ENCODE peak calls at places on chromosomes 6 and 20, in ten cellular contexts. E is GM10248; C is IMR-90; M is iPS-NIHi11; X is Panc1; A is mucosa of gallbladder; Z is midbrain; H is CD4-positive, alpha-beta T cell; Y is dorsolateral prefrontal cortex; K is H9. D is an unnamed sample.

GRCh38 chr20:61725966-61726365 is 339.7 kb downstream of the TAF4 start:
- DNase-seq in E (no peak), C (no peak), M (no peak), X (no peak), A (no peak), Z (no peak), H (no peak), Y (no peak), K (no peak), D (no peak)

GRCh38 chr20:50675671-50676376 is 15.5 kb downstream of the RIPOR3 start:
- DNase-seq in E (no peak), C (no peak), M (no peak), X (no peak), A (no peak), Z (no peak), H (no peak), Y (no peak), K (no peak), D (peak)

GRCh38 chr6:113888996-113889635 is 32.0 kb downstream of the MARCKS start:
- DNase-seq in E (no peak), C (no peak), M (no peak), X (no peak), A (no peak), Z (no peak), H (no peak), Y (no peak), K (no peak), D (no peak)

GRCh38 chr6:156849806-156850205 is 72.6 kb downstream of the ARID1B start:
- DNase-seq in E (no peak), C (no peak), M (no peak), X (no peak), A (no peak), Z (no peak), H (no peak), Y (no peak), K (no peak), D (no peak)

GRCh38 chr6:64280569-64280968 is 645.0 kb downstream of the PHF3 start:
- DNase-seq in E (no peak), C (peak), M (no peak), X (peak), A (no peak), Z (peak), H (no peak), Y (no peak), K (no peak), D (peak)

GRCh38 chr20:63834545-63834880 is 3.4 kb upstream of the ZBTB46 start:
- DNase-seq in E (no peak), C (no peak), M (no peak), X (no peak), A (no peak), Z (no peak), H (no peak), Y (no peak), K (no peak), D (no peak)

GRCh38 chr6:16585805-16586204 is 175.5 kb downstream of the ATXN1 start:
- DNase-seq in E (no peak), C (no peak), M (no peak), X (no peak), A (peak), Z (no peak), H (no peak), Y (no peak), K (no peak), D (no peak)

GRCh38 chr20:35011589-35012226 is 56.0 kb downstream of the MYH7B start:
- DNase-seq in E (no peak), C (no peak), M (no peak), X (no peak), A (no peak), Z (no peak), H (no peak), Y (no peak), K (peak), D (no peak)

GRCh38 chr6:89553446-89553845 is 85.1 kb downstream of the LYRM2 start:
- DNase-seq in E (no peak), C (no peak), M (no peak), X (no peak), A (no peak), Z (no peak), H (no peak), Y (no peak), K (no peak), D (no peak)

GRCh38 chr6:157047951-157048350 is 270.8 kb downstream of the ARID1B start:
- DNase-seq in E (no peak), C (peak), M (no peak), X (no peak), A (no peak), Z (no peak), H (no peak), Y (no peak), K (no peak), D (no peak)

GRCh38 chr6:167272618-167273379 is 18.3 kb upstream of the UNC93A start:
- DNase-seq in E (no peak), C (no peak), M (no peak), X (no peak), A (no peak), Z (no peak), H (no peak), Y (no peak), K (no peak), D (no peak)

GRCh38 chr6:107409942-107410341 is 49.4 kb downstream of the PDSS2 start:
- DNase-seq in E (no peak), C (no peak), M (no peak), X (no peak), A (no peak), Z (no peak), H (no peak), Y (no peak), K (no peak), D (no peak)